ENCODE peak calls at places on chromosomes 6 and 20, in nine cellular contexts. Z is psoas muscle; Y is activated naive CD8-positive, alpha-beta T cell treated with anti-CD3 and anti-CD28 coated beads, Interleukin-2, amount 50 U/mL, for 24 hours; N is HuH-7; G is NCI-H2081; L is stimulated activated CD4-positive, alpha-beta T cell treated with anti-CD3 and anti-CD28 coated beads, Interleukin-12 subunit alpha, Interleukin-12 subunit beta, amount 100 ng/mL, for 4 hours; D is CD8-positive, alpha-beta T cell; F is HFF-Myc; S is globus pallidus. P is an unnamed sample.

GRCh38 chr20:37315293-37316110 is 26.0 kb downstream of the MANBAL start:
- DNase-seq in Z (peak; percentile 67), Y (no peak), N (no peak), G (no peak), L (no peak), D (no peak), F (no peak), S (no peak), P (no peak)

GRCh38 chr6:6856538-6857523 is 250.9 kb upstream of the RREB1 start:
- DNase-seq in Z (peak; percentile 71), Y (peak; percentile 61), N (no peak), G (no peak), L (peak; percentile 40), D (no peak), F (no peak), S (peak; percentile 37), P (no peak)

GRCh38 chr20:37828584-37829527 is 74.1 kb upstream of the VSTM2L start:
- DNase-seq in Z (no peak), Y (no peak), N (no peak), G (no peak), L (no peak), D (no peak), F (no peak), S (no peak), P (no peak)

GRCh38 chr20:49724637-49725606 is 11.2 kb upstream of the B4GALT5 start:
- DNase-seq in Z (peak; percentile 54), Y (no peak), N (no peak), G (peak; percentile 14), L (no peak), D (no peak), F (no peak), S (no peak), P (no peak)

GRCh38 chr6:167934426-167934864 is 63.0 kb upstream of the KIF25 start:
- DNase-seq in Z (no peak), Y (no peak), N (no peak), G (no peak), L (no peak), D (no peak), F (no peak), S (no peak), P (no peak)

GRCh38 chr20:57985278-57985677 is 243.2 kb downstream of the ANKRD60 start:
- DNase-seq in Z (no peak), Y (no peak), N (no peak), G (no peak), L (no peak), D (no peak), F (no peak), S (no peak), P (no peak)

GRCh38 chr20:44212792-44213191 is 2.2 kb upstream of the OSER1 start:
- DNase-seq in Z (no peak), Y (no peak), N (no peak), G (no peak), L (no peak), D (no peak), F (no peak), S (no peak), P (no peak)

GRCh38 chr6:63441266-63441956 is 121.6 kb upstream of the LGSN start:
- DNase-seq in Z (no peak), Y (no peak), N (no peak), G (peak; percentile 80), L (no peak), D (no peak), F (no peak), S (no peak), P (no peak)

GRCh38 chr6:12012231-12012565 is at the start of gene HIVEP1:
- DNase-seq in Z (peak; percentile 38), Y (peak; percentile 40), N (peak; percentile 12), G (peak; percentile 31), L (no peak), D (no peak), F (no peak), S (peak; percentile 43), P (no peak)

GRCh38 chr6:157989541-157990289 is 8.1 kb downstream of the SYNJ2 start:
- DNase-seq in Z (peak; percentile 78), Y (no peak), N (no peak), G (peak; percentile 72), L (no peak), D (no peak), F (no peak), S (no peak), P (no peak)

GRCh38 chr6:3363296-3364025 is 93.4 kb downstream of the SLC22A23 start:
- DNase-seq in Z (no peak), Y (no peak), N (no peak), G (peak; percentile 54), L (no peak), D (no peak), F (no peak), S (no peak), P (no peak)